ENCODE peak calls at places on chromosomes 16 and 17, in five cellular contexts. One of them, this sample, is unnamed. For H3K9me3, the result is how much of the 10 kb centered on the place peaks cover.

GRCh38 chr17:80861892-80862291 is 129.7 kb upstream of the CHMP6 start:
- DNase-seq in CD4-positive, CD25-positive, alpha-beta regulatory T cell: no peak
- DNase-seq in CD8-positive, alpha-beta T cell: no peak
- DNase-seq in H9: peak
- DNase-seq in ascending aorta: no peak
- DNase-seq in this sample: peak

GRCh38 chr16:88382491-88383400 is at the start of gene ZNF469:
- DNase-seq in CD4-positive, CD25-positive, alpha-beta regulatory T cell: no peak
- DNase-seq in CD8-positive, alpha-beta T cell: no peak
- DNase-seq in H9: no peak
- DNase-seq in ascending aorta: no peak
- DNase-seq in this sample: no peak

GRCh38 chr17:57424777-57425188 is 168.5 kb downstream of the MSI2 start:
- DNase-seq in CD4-positive, CD25-positive, alpha-beta regulatory T cell: no peak
- DNase-seq in CD8-positive, alpha-beta T cell: no peak
- DNase-seq in H9: no peak
- DNase-seq in ascending aorta: no peak
- DNase-seq in this sample: no peak

GRCh38 chr17:12136646-12137045 is 116.0 kb downstream of the MAP2K4 start:
- DNase-seq in CD4-positive, CD25-positive, alpha-beta regulatory T cell: no peak
- DNase-seq in CD8-positive, alpha-beta T cell: no peak
- DNase-seq in H9: no peak
- DNase-seq in ascending aorta: no peak
- DNase-seq in this sample: no peak

GRCh38 chr16:74034862-74035261 is 261.8 kb upstream of the PSMD7 start:
- DNase-seq in CD4-positive, CD25-positive, alpha-beta regulatory T cell: no peak
- DNase-seq in CD8-positive, alpha-beta T cell: no peak
- DNase-seq in H9: no peak
- DNase-seq in ascending aorta: no peak
- DNase-seq in this sample: no peak

GRCh38 chr16:30184430-30185140 is 1.2 kb downstream of the CORO1A start:
- DNase-seq in CD4-positive, CD25-positive, alpha-beta regulatory T cell: peak
- DNase-seq in CD8-positive, alpha-beta T cell: peak
- DNase-seq in H9: no peak
- DNase-seq in ascending aorta: peak
- DNase-seq in this sample: peak

GRCh38 chr17:50290074-50290702 is 15.9 kb downstream of the TMEM92 start:
- DNase-seq in CD4-positive, CD25-positive, alpha-beta regulatory T cell: no peak
- DNase-seq in CD8-positive, alpha-beta T cell: no peak
- DNase-seq in H9: no peak
- DNase-seq in ascending aorta: peak
- DNase-seq in this sample: no peak

GRCh38 chr16:87317766-87318121 is 552 bp upstream of the C16orf95 start:
- DNase-seq in CD4-positive, CD25-positive, alpha-beta regulatory T cell: no peak
- DNase-seq in CD8-positive, alpha-beta T cell: no peak
- DNase-seq in H9: no peak
- DNase-seq in ascending aorta: peak
- DNase-seq in this sample: no peak

GRCh38 chr16:1858189-1858588 is 13.8 kb downstream of the MEIOB start:
- DNase-seq in CD4-positive, CD25-positive, alpha-beta regulatory T cell: no peak
- DNase-seq in CD8-positive, alpha-beta T cell: no peak
- DNase-seq in H9: no peak
- DNase-seq in ascending aorta: no peak
- DNase-seq in this sample: no peak

GRCh38 chr16:850668-851067 is 50.1 kb upstream of the GNG13 start:
- DNase-seq in CD4-positive, CD25-positive, alpha-beta regulatory T cell: no peak
- DNase-seq in CD8-positive, alpha-beta T cell: no peak
- DNase-seq in H9: no peak
- DNase-seq in ascending aorta: no peak
- DNase-seq in this sample: no peak

GRCh38 chr16:852451-853185 is 52.1 kb upstream of the GNG13 start:
- DNase-seq in CD4-positive, CD25-positive, alpha-beta regulatory T cell: no peak
- DNase-seq in CD8-positive, alpha-beta T cell: no peak
- DNase-seq in H9: no peak
- DNase-seq in ascending aorta: no peak
- DNase-seq in this sample: no peak

GRCh38 chr16:851209-851810 is 50.8 kb upstream of the GNG13 start:
- DNase-seq in CD4-positive, CD25-positive, alpha-beta regulatory T cell: no peak
- DNase-seq in CD8-positive, alpha-beta T cell: no peak
- DNase-seq in H9: no peak
- DNase-seq in ascending aorta: no peak
- DNase-seq in this sample: no peak

GRCh38 chr16:853306-853705 is 52.8 kb upstream of the GNG13 start:
- DNase-seq in CD4-positive, CD25-positive, alpha-beta regulatory T cell: no peak
- DNase-seq in CD8-positive, alpha-beta T cell: no peak
- DNase-seq in H9: no peak
- DNase-seq in ascending aorta: no peak
- DNase-seq in this sample: no peak

GRCh38 chr16:851871-852270 is 51.3 kb upstream of the GNG13 start:
- DNase-seq in CD4-positive, CD25-positive, alpha-beta regulatory T cell: no peak
- DNase-seq in CD8-positive, alpha-beta T cell: no peak
- DNase-seq in H9: no peak
- DNase-seq in ascending aorta: no peak
- DNase-seq in this sample: no peak
- H3K9me3 ChIP-seq in CD4-positive, CD25-positive, alpha-beta regulatory T cell: under half
- H3K9me3 ChIP-seq in CD8-positive, alpha-beta T cell: under half
- H3K9me3 ChIP-seq in H9: under half
- H3K9me3 ChIP-seq in ascending aorta: under half
- H3K9me3 ChIP-seq in this sample: under half

GRCh38 chr16:76748698-76749097 is 442.3 kb upstream of the MON1B start:
- DNase-seq in CD4-positive, CD25-positive, alpha-beta regulatory T cell: no peak
- DNase-seq in CD8-positive, alpha-beta T cell: no peak
- DNase-seq in H9: no peak
- DNase-seq in ascending aorta: no peak
- DNase-seq in this sample: no peak
- H3K9me3 ChIP-seq in CD4-positive, CD25-positive, alpha-beta regulatory T cell: under half
- H3K9me3 ChIP-seq in CD8-positive, alpha-beta T cell: under half
- H3K9me3 ChIP-seq in H9: under half
- H3K9me3 ChIP-seq in ascending aorta: under half
- H3K9me3 ChIP-seq in this sample: under half

DNA sequence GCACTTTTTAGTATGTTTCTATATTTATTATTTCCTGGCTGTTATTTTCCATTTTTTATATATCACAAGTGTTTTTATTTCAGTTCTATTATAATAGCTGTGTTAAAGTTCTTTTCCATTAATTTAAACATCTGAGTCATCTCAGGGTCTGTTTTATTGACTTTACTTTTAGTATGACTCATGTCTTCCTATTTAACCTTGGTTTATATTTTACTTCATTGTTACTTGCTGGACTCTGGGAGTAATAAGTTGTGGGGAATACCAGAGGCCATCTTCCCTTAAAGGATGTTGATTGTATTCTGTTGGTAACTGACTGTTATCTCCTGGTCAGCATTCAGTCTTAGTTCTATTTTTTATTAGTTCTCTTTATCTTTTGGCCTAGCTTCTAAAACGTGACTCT is 1508.2 kb downstream of the CDH11 start:
- DNase-seq in CD4-positive, CD25-positive, alpha-beta regulatory T cell: no peak
- DNase-seq in CD8-positive, alpha-beta T cell: no peak
- DNase-seq in H9: no peak
- DNase-seq in ascending aorta: no peak
- DNase-seq in this sample: no peak
- H3K9me3 ChIP-seq in CD4-positive, CD25-positive, alpha-beta regulatory T cell: under half
- H3K9me3 ChIP-seq in CD8-positive, alpha-beta T cell: under half
- H3K9me3 ChIP-seq in H9: under half
- H3K9me3 ChIP-seq in ascending aorta: under half
- H3K9me3 ChIP-seq in this sample: under half

DNA sequence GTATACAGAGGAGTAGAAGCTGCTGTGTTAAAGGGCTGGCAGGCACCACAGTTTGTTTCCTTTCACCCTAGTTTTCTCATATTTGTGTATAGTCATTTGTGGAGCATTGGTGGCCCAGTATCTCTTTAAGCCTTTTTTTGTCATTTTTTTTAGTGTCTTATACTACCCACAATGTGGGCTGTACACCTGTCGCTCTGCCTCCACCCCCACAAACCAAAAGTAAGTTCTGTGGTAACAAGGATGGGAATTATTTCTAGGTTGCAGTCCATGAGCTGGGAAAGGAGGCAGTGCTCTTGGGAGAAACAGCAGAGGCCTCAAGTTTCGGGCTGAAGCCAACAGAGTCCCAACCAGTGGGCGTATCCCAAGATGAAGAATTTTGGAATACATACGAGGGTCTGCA is 6.2 kb downstream of the ZNF75A start:
- DNase-seq in CD4-positive, CD25-positive, alpha-beta regulatory T cell: no peak
- DNase-seq in CD8-positive, alpha-beta T cell: no peak
- DNase-seq in H9: no peak
- DNase-seq in ascending aorta: no peak
- DNase-seq in this sample: no peak
- H3K9me3 ChIP-seq in CD4-positive, CD25-positive, alpha-beta regulatory T cell: half or more
- H3K9me3 ChIP-seq in CD8-positive, alpha-beta T cell: under half
- H3K9me3 ChIP-seq in H9: half or more
- H3K9me3 ChIP-seq in ascending aorta: under half
- H3K9me3 ChIP-seq in this sample: under half

DNA sequence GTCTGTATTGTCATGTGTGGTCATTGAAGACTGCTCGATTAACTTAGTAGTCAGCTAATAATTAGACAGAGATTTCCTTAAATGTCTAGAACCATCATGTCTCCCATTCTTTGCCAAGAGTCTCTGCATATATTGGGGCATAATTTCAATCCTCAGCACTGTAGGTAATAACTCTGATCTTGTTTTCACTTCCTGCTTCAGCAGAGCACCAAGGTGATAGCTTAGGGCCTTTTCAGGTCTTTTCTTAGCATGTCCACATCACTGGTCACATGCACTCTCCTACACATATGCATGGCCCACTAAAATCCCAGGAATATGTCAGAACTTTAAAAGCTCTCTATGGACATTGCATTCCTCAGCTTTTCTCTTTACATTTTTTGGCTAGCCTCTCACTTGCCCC is 110.3 kb upstream of the NACA2 start:
- DNase-seq in CD4-positive, CD25-positive, alpha-beta regulatory T cell: no peak
- DNase-seq in CD8-positive, alpha-beta T cell: no peak
- DNase-seq in H9: no peak
- DNase-seq in ascending aorta: no peak
- DNase-seq in this sample: no peak
- H3K9me3 ChIP-seq in CD4-positive, CD25-positive, alpha-beta regulatory T cell: under half
- H3K9me3 ChIP-seq in CD8-positive, alpha-beta T cell: under half
- H3K9me3 ChIP-seq in H9: under half
- H3K9me3 ChIP-seq in ascending aorta: under half
- H3K9me3 ChIP-seq in this sample: under half

GRCh38 chr17:16148596-16148995 is 66.7 kb downstream of the NCOR1 start:
- DNase-seq in CD4-positive, CD25-positive, alpha-beta regulatory T cell: no peak
- DNase-seq in CD8-positive, alpha-beta T cell: no peak
- DNase-seq in H9: no peak
- DNase-seq in ascending aorta: no peak
- DNase-seq in this sample: no peak
- H3K9me3 ChIP-seq in CD4-positive, CD25-positive, alpha-beta regulatory T cell: under half
- H3K9me3 ChIP-seq in CD8-positive, alpha-beta T cell: under half
- H3K9me3 ChIP-seq in H9: under half
- H3K9me3 ChIP-seq in ascending aorta: under half
- H3K9me3 ChIP-seq in this sample: under half

GRCh38 chr16:848510-849253 is 48.1 kb upstream of the GNG13 start:
- DNase-seq in CD4-positive, CD25-positive, alpha-beta regulatory T cell: no peak
- DNase-seq in CD8-positive, alpha-beta T cell: no peak
- DNase-seq in H9: no peak
- DNase-seq in ascending aorta: no peak
- DNase-seq in this sample: no peak
- H3K9me3 ChIP-seq in CD4-positive, CD25-positive, alpha-beta regulatory T cell: under half
- H3K9me3 ChIP-seq in CD8-positive, alpha-beta T cell: under half
- H3K9me3 ChIP-seq in H9: under half
- H3K9me3 ChIP-seq in ascending aorta: under half
- H3K9me3 ChIP-seq in this sample: under half

GRCh38 chr16:3317315-3317999 is 12.2 kb downstream of the ZNF75A start:
- DNase-seq in CD4-positive, CD25-positive, alpha-beta regulatory T cell: no peak
- DNase-seq in CD8-positive, alpha-beta T cell: no peak
- DNase-seq in H9: no peak
- DNase-seq in ascending aorta: no peak
- DNase-seq in this sample: no peak

GRCh38 chr16:3327514-3327913 is 22.2 kb downstream of the ZNF75A start:
- DNase-seq in CD4-positive, CD25-positive, alpha-beta regulatory T cell: no peak
- DNase-seq in CD8-positive, alpha-beta T cell: no peak
- DNase-seq in H9: no peak
- DNase-seq in ascending aorta: no peak
- DNase-seq in this sample: no peak

DNA sequence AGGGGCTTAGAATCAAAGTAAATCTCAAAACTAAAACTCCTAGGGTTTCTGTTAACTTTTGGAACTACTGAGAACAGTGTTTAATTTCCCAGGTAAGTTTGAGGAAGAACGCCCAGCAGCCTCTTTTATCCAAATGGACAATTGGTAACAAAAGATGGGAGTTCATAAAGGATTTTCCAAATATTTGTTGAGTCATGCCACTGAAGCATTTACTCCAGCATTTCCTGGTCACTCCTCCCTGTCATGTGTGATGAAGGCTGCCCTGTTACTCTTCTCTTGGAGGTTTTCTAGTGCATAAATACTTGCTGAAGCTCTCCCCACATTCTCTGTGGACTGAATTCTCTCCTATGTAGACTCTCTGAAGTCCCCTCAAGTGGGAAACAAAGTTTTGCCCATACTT is 16.5 kb downstream of the ZNF75A start:
- DNase-seq in CD4-positive, CD25-positive, alpha-beta regulatory T cell: no peak
- DNase-seq in CD8-positive, alpha-beta T cell: no peak
- DNase-seq in H9: no peak
- DNase-seq in ascending aorta: no peak
- DNase-seq in this sample: no peak
- H3K9me3 ChIP-seq in CD4-positive, CD25-positive, alpha-beta regulatory T cell: half or more
- H3K9me3 ChIP-seq in CD8-positive, alpha-beta T cell: under half
- H3K9me3 ChIP-seq in H9: half or more
- H3K9me3 ChIP-seq in ascending aorta: half or more
- H3K9me3 ChIP-seq in this sample: under half

DNA sequence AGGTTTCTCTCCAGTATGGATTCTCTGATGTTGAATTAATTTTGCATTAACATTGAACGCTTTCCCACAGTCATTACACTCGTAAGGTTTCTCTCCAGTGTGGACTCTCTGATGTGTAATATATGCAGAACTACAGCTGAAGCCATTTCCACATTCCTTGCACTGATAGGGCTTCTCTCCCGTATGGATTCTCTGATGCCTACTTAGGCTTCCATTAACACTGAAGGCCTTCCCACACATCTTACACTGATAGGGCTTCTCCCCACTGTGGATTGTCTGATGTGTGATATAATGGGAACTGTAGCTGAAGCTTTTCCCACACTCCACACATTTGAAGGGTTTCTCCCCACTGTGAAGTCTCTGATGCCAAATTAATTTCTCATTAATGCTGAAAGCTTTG is 7.2 kb upstream of the TLE7 start:
- DNase-seq in CD4-positive, CD25-positive, alpha-beta regulatory T cell: no peak
- DNase-seq in CD8-positive, alpha-beta T cell: no peak
- DNase-seq in H9: no peak
- DNase-seq in ascending aorta: no peak
- DNase-seq in this sample: no peak
- H3K9me3 ChIP-seq in CD4-positive, CD25-positive, alpha-beta regulatory T cell: half or more
- H3K9me3 ChIP-seq in CD8-positive, alpha-beta T cell: under half
- H3K9me3 ChIP-seq in H9: half or more
- H3K9me3 ChIP-seq in ascending aorta: half or more
- H3K9me3 ChIP-seq in this sample: under half

This sample was measured in T-helper 17 cell.